ENCODE peak calls at places on chromosomes 5 and 9, in five cellular contexts. F, V, I, B and U are unnamed samples.

GRCh38 chr5:17374973-17375844 is 122.8 kb upstream of the TAF11L2 start:
- DNase-seq in F (peak), V (peak), I (no peak), B (peak), U (no peak)

GRCh38 chr9:110095776-110096175 is 112.2 kb downstream of the C9orf152 start:
- DNase-seq in F (no peak), V (peak), I (no peak), B (peak), U (peak)

GRCh38 chr9:75448281-75448680 is 360.0 kb downstream of the OSTF1 start:
- DNase-seq in F (no peak), V (no peak), I (no peak), B (no peak), U (peak)

GRCh38 chr9:137156567-137157375 is 13.1 kb downstream of the LRRC26 start:
- DNase-seq in F (no peak), V (peak), I (no peak), B (peak), U (peak)

GRCh38 chr5:136065588-136065987 is 36.8 kb downstream of the TGFBI start:
- DNase-seq in F (no peak), V (no peak), I (no peak), B (no peak), U (no peak)

GRCh38 chr9:121822093-121823085 is 171.0 kb downstream of the DAB2IP start:
- DNase-seq in F (no peak), V (no peak), I (peak), B (no peak), U (no peak)

GRCh38 chr9:70563437-70564204 is 149.2 kb upstream of the KLF9 start:
- DNase-seq in F (no peak), V (peak), I (no peak), B (peak), U (peak)

GRCh38 chr9:12933957-12934356 is 159.1 kb downstream of the LURAP1L start:
- DNase-seq in F (peak), V (peak), I (no peak), B (peak), U (peak)

GRCh38 chr5:176762489-176762888 is 47.9 kb upstream of the UNC5A start:
- DNase-seq in F (peak), V (no peak), I (peak), B (peak), U (no peak)

GRCh38 chr9:21904371-21904770 is 89.8 kb downstream of the CDKN2A start:
- DNase-seq in F (no peak), V (peak), I (no peak), B (peak), U (peak)

GRCh38 chr9:130662099-130662926 is 2.1 kb upstream of the PRDM12 start:
- DNase-seq in F (no peak), V (no peak), I (no peak), B (no peak), U (no peak)

GRCh38 chr5:1016036-1016435 is 7.4 kb downstream of the NKD2 start:
- DNase-seq in F (no peak), V (no peak), I (no peak), B (no peak), U (no peak)

GRCh38 chr9:94861589-94862241 is 135.2 kb downstream of the AOPEP start:
- DNase-seq in F (peak), V (peak), I (no peak), B (peak), U (peak)

GRCh38 chr9:504921-505821 is 290.5 kb downstream of the DOCK8 start:
- DNase-seq in F (no peak), V (no peak), I (peak), B (no peak), U (no peak)

GRCh38 chr5:122101636-122102285 is 23.7 kb upstream of the LOX start:
- DNase-seq in F (peak), V (peak), I (no peak), B (peak), U (peak)

GRCh38 chr5:42057254-42057690 is 132.2 kb downstream of the FBXO4 start:
- DNase-seq in F (peak), V (peak), I (no peak), B (peak), U (peak)

GRCh38 chr5:175471628-175472027 is 6.7 kb upstream of the SFXN1 start:
- DNase-seq in F (no peak), V (no peak), I (no peak), B (no peak), U (no peak)

GRCh38 chr9:34555002-34555348 is 32.2 kb upstream of the ENHO start:
- DNase-seq in F (no peak), V (no peak), I (peak), B (no peak), U (no peak)

GRCh38 chr5:102895223-102895622 is 140.1 kb downstream of the PAM start:
- DNase-seq in F (no peak), V (no peak), I (no peak), B (no peak), U (no peak)

GRCh38 chr9:68704804-68705635 is at the start of gene PIP5K1B:
- DNase-seq in F (no peak), V (peak), I (peak), B (peak), U (peak)

GRCh38 chr9:34984049-34984448 is 5.5 kb upstream of the DNAJB5 start:
- DNase-seq in F (no peak), V (peak), I (no peak), B (peak), U (no peak)

GRCh38 chr9:118992813-118993747 is 376.2 kb downstream of the BRINP1 start:
- DNase-seq in F (no peak), V (no peak), I (no peak), B (no peak), U (no peak)

GRCh38 chr9:79592736-79593493 is 21.1 kb downstream of the TLE4 start:
- DNase-seq in F (no peak), V (no peak), I (no peak), B (no peak), U (peak)

GRCh38 chr5:14129123-14129522 is 14.0 kb upstream of the TRIO start:
- DNase-seq in F (no peak), V (no peak), I (no peak), B (no peak), U (no peak)

GRCh38 chr5:67896312-67896985 is 319.1 kb upstream of the PIK3R1 start:
- DNase-seq in F (no peak), V (no peak), I (no peak), B (no peak), U (no peak)

GRCh38 chr5:179119415-179120170 is 59.4 kb downstream of the ZNF354C start:
- DNase-seq in F (no peak), V (no peak), I (peak), B (no peak), U (no peak)

GRCh38 chr5:170536498-170536897 is 32.7 kb downstream of the KCNIP1 start:
- DNase-seq in F (no peak), V (no peak), I (no peak), B (no peak), U (no peak)

GRCh38 chr5:170534177-170534576 is 30.4 kb downstream of the KCNIP1 start:
- DNase-seq in F (peak), V (no peak), I (no peak), B (no peak), U (no peak)

GRCh38 chr5:170537451-170538095 is 33.8 kb downstream of the KCNIP1 start:
- DNase-seq in F (no peak), V (no peak), I (no peak), B (no peak), U (no peak)

GRCh38 chr5:170533383-170533782 is 29.6 kb downstream of the KCNIP1 start:
- DNase-seq in F (peak), V (no peak), I (no peak), B (no peak), U (no peak)

DNA sequence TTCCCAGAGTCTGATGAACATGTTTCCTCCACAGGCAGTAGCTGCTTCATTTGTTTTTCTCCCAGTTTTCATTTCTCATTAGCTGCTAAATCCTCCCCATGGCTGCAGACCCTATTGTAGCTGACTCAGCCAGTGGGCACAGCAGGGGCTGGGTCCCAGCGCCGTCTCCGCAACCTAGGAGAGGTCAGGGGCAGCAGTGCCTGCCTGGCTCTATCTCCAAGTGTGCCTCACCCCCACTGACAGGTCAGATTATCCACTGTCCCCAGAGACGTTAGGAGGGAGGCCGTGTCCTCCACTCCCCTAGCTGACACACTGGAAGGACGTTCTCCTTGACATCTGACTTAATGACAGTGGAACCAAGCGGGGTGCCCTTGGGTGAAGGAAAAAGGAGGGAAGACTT is 31.1 kb downstream of the KCNIP1 start:
- DNase-seq in F (no peak), V (no peak), I (no peak), B (no peak), U (no peak)
- H3K4me3 ChIP-seq in F (no peak), V (no peak), I (no peak), B (no peak), U (no peak)

GRCh38 chr5:12780536-12780935 is 876.3 kb upstream of the CTNND2 start:
- DNase-seq in F (no peak), V (no peak), I (no peak), B (no peak), U (no peak)

GRCh38 chr5:12772276-12772675 is 868.0 kb upstream of the CTNND2 start:
- DNase-seq in F (no peak), V (no peak), I (no peak), B (no peak), U (no peak)

DNA sequence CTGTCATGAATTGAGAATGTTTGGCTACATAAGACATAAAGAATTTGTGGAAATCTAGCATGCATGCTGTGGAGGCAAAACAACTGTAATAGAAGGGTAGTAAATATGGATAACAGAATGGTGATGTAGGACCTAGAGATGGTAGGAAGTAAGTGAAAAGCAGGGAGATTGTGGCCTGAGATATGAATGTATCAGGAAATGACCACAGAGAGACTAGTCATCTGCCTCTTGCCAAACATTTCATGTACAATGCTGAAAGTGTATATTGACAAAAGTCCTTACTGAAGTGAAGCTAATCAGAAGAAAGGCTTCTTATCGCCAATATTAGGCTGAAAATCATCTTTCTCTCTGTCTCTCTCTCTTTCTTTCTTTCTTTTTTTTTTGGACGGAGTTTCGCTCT is 873.1 kb upstream of the CTNND2 start:
- DNase-seq in F (no peak), V (no peak), I (no peak), B (no peak), U (no peak)
- TF ChIP-seq CTCF in F (no peak), V (no peak), I (no peak), B (no peak), U (no peak)

DNA sequence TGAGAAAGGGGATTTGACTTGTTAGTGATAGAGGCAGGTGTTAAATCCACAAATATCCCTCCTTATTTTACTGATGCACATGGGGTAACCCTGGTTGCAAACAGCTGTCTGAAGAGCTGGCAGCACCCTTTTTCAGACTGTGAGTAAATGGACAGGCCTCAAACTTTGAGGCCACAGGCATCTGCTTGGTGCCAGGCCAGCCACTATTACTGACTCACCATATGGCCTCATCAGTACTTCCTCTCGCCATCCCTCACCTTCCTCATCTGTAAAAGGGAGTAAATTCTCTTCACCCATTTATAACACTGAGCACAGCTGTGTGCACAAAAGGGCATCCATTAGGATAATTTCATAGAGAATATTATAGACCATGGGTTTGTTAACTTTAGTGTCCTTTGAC is 11.9 kb upstream of the TNIP1 start:
- DNase-seq in F (peak), V (peak), I (no peak), B (peak), U (peak)
- H3K4me3 ChIP-seq in F (no peak), V (no peak), I (no peak), B (no peak), U (peak)

GRCh38 chr9:92507496-92507895 is 25.2 kb upstream of the ASPN start:
- DNase-seq in F (no peak), V (no peak), I (no peak), B (no peak), U (no peak)

GRCh38 chr9:92506184-92506857 is 24.0 kb upstream of the ASPN start:
- DNase-seq in F (peak), V (peak), I (no peak), B (peak), U (peak)

GRCh38 chr9:92510747-92511146 is 25.0 kb downstream of the ECM2 start:
- DNase-seq in F (no peak), V (no peak), I (no peak), B (no peak), U (no peak)

GRCh38 chr9:92507005-92507404 is 24.7 kb upstream of the ASPN start:
- DNase-seq in F (no peak), V (peak), I (no peak), B (no peak), U (peak)

DNA sequence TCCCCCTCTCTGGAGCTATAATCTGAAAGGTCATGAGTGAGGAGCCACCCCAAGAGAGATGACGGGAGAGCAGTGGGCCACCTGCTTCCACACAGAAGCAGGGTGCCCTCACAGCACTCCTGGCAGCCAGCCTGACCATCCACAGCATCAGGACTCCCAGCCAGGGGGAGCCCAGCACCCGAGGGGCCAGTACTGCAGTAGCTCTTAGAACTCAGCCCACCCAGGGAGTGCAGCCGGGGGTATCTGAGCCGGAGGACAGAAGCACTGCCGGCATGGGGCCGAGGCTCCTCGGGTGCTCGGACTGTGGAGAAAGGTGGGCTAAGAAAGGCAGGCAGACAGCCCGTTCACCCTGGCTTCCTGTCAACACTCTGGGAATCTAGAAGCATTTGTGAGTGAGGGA is 25.7 kb upstream of the ASPN start:
- DNase-seq in F (no peak), V (no peak), I (no peak), B (no peak), U (no peak)
- TF ChIP-seq CTCF in F (no peak), V (peak), I (no peak), B (no peak), U (no peak)